ENCODE peak calls at places on chromosomes 5 and 9, in ten cellular contexts. I is Karpas-422; C is CD4-positive, CD25-positive, alpha-beta regulatory T cell; M is CD8-positive, alpha-beta memory T cell; B is mucosa of descending colon; Q is right atrium auricular region; J is right cardiac atrium; K is HCT116; G is psoas muscle; D is testis. N is an unnamed sample.

GRCh38 chr9:99134893-99135341 is 30.0 kb downstream of the TGFBR1 start:
- DNase-seq in I (no peak), C (no peak), M (no peak), B (no peak), Q (no peak), J (no peak), K (no peak), G (no peak), D (no peak), N (peak; percentile 21)

GRCh38 chr9:26034776-26035175 is 356.5 kb upstream of the TUSC1 start:
- DNase-seq in I (no peak), C (no peak), M (no peak), B (no peak), Q (no peak), J (no peak), K (no peak), G (no peak), D (no peak), N (no peak)

GRCh38 chr5:39080597-39081204 is 6.5 kb upstream of the RICTOR start:
- DNase-seq in I (peak; percentile 76), C (no peak), M (no peak), B (no peak), Q (peak; percentile 70), J (no peak), K (peak; percentile 60), G (no peak), D (peak; percentile 54), N (peak; percentile 27)

GRCh38 chr9:109224751-109225150 is 57.7 kb upstream of the FRRS1L start:
- DNase-seq in I (no peak), C (no peak), M (no peak), B (no peak), Q (no peak), J (no peak), K (no peak), G (no peak), D (no peak), N (no peak)

GRCh38 chr9:83706703-83707517 is 848 bp downstream of the UBQLN1 start:
- DNase-seq in I (peak; percentile 77), C (peak; percentile 55), M (peak; percentile 78), B (peak; percentile 70), Q (no peak), J (peak; percentile 78), K (no peak), G (peak; percentile 75), D (peak; percentile 49), N (peak; percentile 57)

GRCh38 chr9:106403081-106403480 is 459.9 kb upstream of the ZNF462 start:
- DNase-seq in I (no peak), C (no peak), M (no peak), B (no peak), Q (no peak), J (no peak), K (no peak), G (no peak), D (no peak), N (no peak)

GRCh38 chr5:1178529-1179382 is 22.6 kb upstream of the SLC6A19 start:
- DNase-seq in I (no peak), C (no peak), M (no peak), B (peak; percentile 47), Q (no peak), J (peak; percentile 51), K (no peak), G (peak; percentile 47), D (no peak), N (no peak)

GRCh38 chr5:180790524-180790923 is 12.1 kb downstream of the MGAT1 start:
- DNase-seq in I (no peak), C (no peak), M (no peak), B (no peak), Q (no peak), J (no peak), K (no peak), G (no peak), D (no peak), N (no peak)

GRCh38 chr5:95842955-95843544 is 20.5 kb upstream of the GLRX start:
- DNase-seq in I (peak; percentile 71), C (peak; percentile 25), M (peak; percentile 61), B (peak; percentile 82), Q (peak; percentile 79), J (peak; percentile 78), K (no peak), G (peak; percentile 80), D (peak; percentile 62), N (peak; percentile 52)

GRCh38 chr9:116662633-116663032 is 24.5 kb upstream of the TRIM32 start:
- DNase-seq in I (no peak), C (no peak), M (no peak), B (no peak), Q (no peak), J (no peak), K (no peak), G (no peak), D (no peak), N (no peak)

GRCh38 chr9:6305954-6306563 is 22.1 kb upstream of the TPD52L3 start:
- DNase-seq in I (peak; percentile 68), C (no peak), M (no peak), B (no peak), Q (no peak), J (no peak), K (peak; percentile 32), G (no peak), D (no peak), N (no peak)

GRCh38 chr9:127279717-127280285 is 15.2 kb downstream of the GARNL3 start:
- DNase-seq in I (no peak), C (no peak), M (no peak), B (no peak), Q (no peak), J (no peak), K (no peak), G (no peak), D (no peak), N (no peak)

DNA sequence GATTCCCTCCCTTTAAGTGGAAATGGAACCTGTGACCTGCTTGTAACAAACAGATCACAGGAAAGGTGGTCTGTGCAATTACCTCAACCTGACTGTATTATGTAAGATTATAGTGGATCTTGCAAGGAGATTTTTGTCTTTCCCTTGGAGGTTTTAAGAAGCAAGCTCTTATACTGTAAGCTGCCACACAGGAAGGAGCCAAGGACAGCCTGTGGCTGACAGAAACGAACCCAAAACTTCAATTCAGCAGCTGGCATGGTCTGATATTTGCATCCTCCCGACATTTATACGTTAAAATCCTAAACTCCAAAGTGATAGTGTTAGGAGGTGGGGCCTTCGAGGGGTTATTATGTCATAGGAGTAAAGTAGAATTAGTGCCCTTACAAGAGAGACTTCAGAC is 711.8 kb upstream of the CTNND2 start:
- DNase-seq in I (no peak), C (no peak), M (no peak), B (no peak), Q (no peak), J (no peak), K (no peak), G (no peak), D (no peak), N (no peak)
- H3K9me3 ChIP-seq in I (peaks cover 48% of the 10 kb centered on the region), C (no peaks in the 10 kb centered on the region), M (no peaks in the 10 kb centered on the region), B (peaks cover 48% of the 10 kb centered on the region), Q (no peaks in the 10 kb centered on the region), J (peaks cover 6% of the 10 kb centered on the region), K (peaks cover 24% of the 10 kb centered on the region), G (peaks cover 8% of the 10 kb centered on the region), D (no peaks in the 10 kb centered on the region), N (no peaks in the 10 kb centered on the region)

GRCh38 chr5:178388381-178389030 is 155.9 kb upstream of the PHYKPL start:
- DNase-seq in I (peak; percentile 14), C (no peak), M (no peak), B (peak; percentile 58), Q (peak; percentile 67), J (peak; percentile 76), K (no peak), G (peak; percentile 80), D (no peak), N (no peak)
- H3K9me3 ChIP-seq in I (no peaks in the 10 kb centered on the region), C (no peaks in the 10 kb centered on the region), M (no peaks in the 10 kb centered on the region), B (no peaks in the 10 kb centered on the region), Q (no peaks in the 10 kb centered on the region), J (no peaks in the 10 kb centered on the region), K (no peaks in the 10 kb centered on the region), G (no peaks in the 10 kb centered on the region), D (no peaks in the 10 kb centered on the region), N (no peaks in the 10 kb centered on the region)

DNA sequence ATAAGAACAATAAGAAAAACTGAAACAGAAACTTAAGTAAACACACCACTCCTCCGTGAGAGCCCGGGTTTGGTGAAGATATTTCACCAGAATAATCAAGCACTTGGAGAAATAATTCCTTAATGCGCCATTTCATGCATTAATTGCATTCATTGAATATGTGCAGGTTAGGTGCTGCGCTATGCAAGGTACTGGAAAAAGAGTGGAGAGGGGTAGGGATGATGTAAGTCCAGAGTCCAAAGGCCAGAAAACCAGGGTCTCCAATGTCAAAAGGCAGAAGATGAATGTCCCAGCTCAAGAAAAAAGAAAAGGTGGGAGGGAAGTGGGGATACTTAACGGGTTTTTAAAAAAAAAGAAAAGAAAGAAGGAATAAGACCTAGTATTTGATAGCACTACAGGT is 669 bp upstream of the ZFP37 start:
- DNase-seq in I (no peak), C (no peak), M (no peak), B (no peak), Q (no peak), J (no peak), K (no peak), G (no peak), D (no peak), N (no peak)
- H3K9me3 ChIP-seq in I (peaks cover 6% of the 10 kb centered on the region), C (peaks cover 68% of the 10 kb centered on the region), M (peaks cover 6% of the 10 kb centered on the region), B (peaks cover 45% of the 10 kb centered on the region), Q (no peaks in the 10 kb centered on the region), J (peaks cover 16% of the 10 kb centered on the region), K (peaks cover 12% of the 10 kb centered on the region), G (peaks cover 44% of the 10 kb centered on the region), D (no peaks in the 10 kb centered on the region), N (no peaks in the 10 kb centered on the region)

GRCh38 chr9:90770339-90770738 is 31.3 kb upstream of the SYK start:
- DNase-seq in I (peak; percentile 57), C (no peak), M (no peak), B (no peak), Q (no peak), J (no peak), K (no peak), G (no peak), D (no peak), N (no peak)

GRCh38 chr9:90767523-90768100 is 34.0 kb upstream of the SYK start:
- DNase-seq in I (peak; percentile 53), C (no peak), M (no peak), B (no peak), Q (no peak), J (no peak), K (no peak), G (no peak), D (no peak), N (no peak)

GRCh38 chr9:90770927-90771326 is 30.7 kb upstream of the SYK start:
- DNase-seq in I (no peak), C (no peak), M (no peak), B (no peak), Q (no peak), J (no peak), K (no peak), G (no peak), D (no peak), N (no peak)

GRCh38 chr9:90772381-90772780 is 29.2 kb upstream of the SYK start:
- DNase-seq in I (no peak), C (no peak), M (no peak), B (no peak), Q (no peak), J (no peak), K (no peak), G (no peak), D (no peak), N (no peak)

DNA sequence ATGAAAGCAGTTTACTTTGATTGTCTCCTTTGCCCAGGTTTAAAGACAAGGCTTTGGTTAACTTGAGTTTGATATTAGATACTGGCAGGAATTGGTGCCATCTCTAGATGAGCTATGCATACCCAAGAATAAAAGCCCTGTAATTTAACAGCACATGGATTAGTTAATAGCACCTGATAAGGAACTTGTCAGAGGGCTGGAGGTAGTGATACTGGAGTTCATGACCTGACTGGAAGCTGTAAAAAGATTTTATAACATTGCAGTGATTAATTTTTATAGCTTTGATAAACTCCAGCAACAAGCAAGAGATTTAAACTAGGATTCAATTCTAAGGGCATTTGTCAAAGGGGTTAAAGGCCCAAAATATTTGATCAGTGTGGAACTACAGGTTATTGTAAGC is 34.9 kb upstream of the SYK start:
- DNase-seq in I (no peak), C (no peak), M (no peak), B (no peak), Q (no peak), J (no peak), K (no peak), G (no peak), D (no peak), N (no peak)
- H3K9me3 ChIP-seq in I (peaks cover 28% of the 10 kb centered on the region), C (no peaks in the 10 kb centered on the region), M (no peaks in the 10 kb centered on the region), B (peaks cover 9% of the 10 kb centered on the region), Q (no peaks in the 10 kb centered on the region), J (no peaks in the 10 kb centered on the region), K (no peaks in the 10 kb centered on the region), G (no peaks in the 10 kb centered on the region), D (no peaks in the 10 kb centered on the region), N (no peaks in the 10 kb centered on the region)

N was measured in CD4-positive, alpha-beta memory T cell.